ENCODE peak calls at places on chromosomes 4 and X, in nine cellular contexts. P is fibroblast of lung, K is IMR-90, B is mammary epithelial cell, J is cardiac muscle cell, N is testis, F is lower lobe of right lung, S is upper lobe of right lung, U is tibial artery. R is an unnamed sample. For H3K36me3, the result is how much of the 10 kb centered on the place peaks cover.

GRCh38 chr4:137238456-137238855 is 293.8 kb downstream of the PCDH18 start:
- DNase-seq in F (no peak), S (no peak), U (no peak), K (no peak), P (no peak), J (no peak), N (no peak), B (no peak), R (no peak)

GRCh38 chr4:86846921-86847320 is 2.3 kb downstream of the SLC10A6 start:
- DNase-seq in J (no peak), S (no peak), B (no peak), F (no peak), N (no peak), K (no peak), P (peak), U (no peak), R (no peak)

GRCh38 chr4:138175337-138175794 is 66.8 kb downstream of the SLC7A11 start:
- DNase-seq in B (no peak), P (peak), U (no peak), K (peak), J (peak), S (no peak), F (no peak), N (peak), R (peak)

GRCh38 chr4:46886711-46887110 is 22.3 kb downstream of the COX7B2 start:
- DNase-seq in J (peak), U (no peak), P (peak), B (no peak), K (peak), N (no peak), F (no peak), S (no peak), R (no peak)

GRCh38 chr4:118086334-118086733 is 52.0 kb downstream of the NDST3 start:
- DNase-seq in B (peak), N (no peak), U (no peak), F (no peak), S (no peak), K (peak), J (peak), P (peak), R (no peak)

GRCh38 chrX:110003167-110004156 is 548 bp downstream of the TMEM164 start:
- DNase-seq in N (no peak), F (peak), B (no peak), S (peak), K (no peak), U (peak), P (peak), J (peak), R (peak)

GRCh38 chrX:133640161-133641015 is 225.1 kb upstream of the GPC4 start:
- DNase-seq in F (no peak), N (no peak), P (peak), J (peak), U (no peak), K (no peak), S (no peak), B (no peak), R (no peak)

GRCh38 chrX:67893931-67894330 is 350.1 kb downstream of the AR start:
- DNase-seq in U (no peak), F (no peak), B (peak), S (no peak), K (peak), J (no peak), P (peak), N (no peak), R (no peak)

GRCh38 chrX:38142598-38142997 is 78.1 kb downstream of the SRPX start:
- DNase-seq in N (peak), U (peak), J (peak), S (no peak), B (no peak), K (peak), P (peak), F (no peak), R (no peak)

GRCh38 chrX:152220612-152221011 is 82.2 kb upstream of the MAGEA10 start:
- DNase-seq in U (no peak), B (peak), F (no peak), N (no peak), J (no peak), P (peak), S (no peak), K (no peak), R (no peak)

GRCh38 chr4:168028568-168028967 is 63.8 kb upstream of the ANXA10 start:
- DNase-seq in P (peak), J (peak), U (no peak), F (no peak), K (peak), S (no peak), B (peak), N (no peak), R (no peak)

GRCh38 chrX:153612413-153612812 is 13.5 kb upstream of the CCNQ start:
- DNase-seq in F (no peak), S (no peak), P (no peak), J (no peak), K (no peak), U (no peak), N (no peak), B (no peak), R (no peak)

GRCh38 chr4:124631760-124632159 is 80.8 kb downstream of the ANKRD50 start:
- DNase-seq in N (peak), J (peak), S (no peak), P (peak), K (peak), F (no peak), B (peak), U (peak), R (peak)

GRCh38 chr4:86818845-86819244 is 30.3 kb downstream of the SLC10A6 start:
- DNase-seq in S (no peak), P (no peak), F (no peak), U (no peak), K (no peak), B (no peak), N (no peak), J (no peak), R (no peak)

GRCh38 chrX:129523076-129524055 is at the start of gene SMARCA1:
- DNase-seq in U (peak), J (peak), S (peak), P (peak), N (peak), B (no peak), F (peak), K (peak), R (peak)

GRCh38 chr4:85370400-85371032 is 104.4 kb upstream of the ARHGAP24 start:
- DNase-seq in F (no peak), N (peak), P (peak), S (no peak), J (peak), B (peak), U (no peak), K (peak), R (no peak)

GRCh38 chr4:119693127-119693526 is 64.5 kb upstream of the PDE5A start:
- DNase-seq in S (no peak), F (no peak), J (peak), U (no peak), P (peak), K (peak), N (no peak), B (no peak), R (no peak)

GRCh38 chrX:150225756-150226155 is 137.4 kb upstream of the MAMLD1 start:
- DNase-seq in S (no peak), N (no peak), K (no peak), B (no peak), F (no peak), U (no peak), J (no peak), P (no peak), R (no peak)

GRCh38 chr4:184306470-184306869 is 88.8 kb upstream of the ENPP6 start:
- DNase-seq in K (no peak), U (no peak), N (no peak), F (no peak), B (no peak), S (no peak), J (no peak), P (no peak), R (no peak)

GRCh38 chrX:5086388-5086787 is 1142.3 kb downstream of the NLGN4X start:
- DNase-seq in U (no peak), F (no peak), B (peak), S (no peak), J (no peak), P (peak), K (no peak), N (no peak), R (no peak)

DNA sequence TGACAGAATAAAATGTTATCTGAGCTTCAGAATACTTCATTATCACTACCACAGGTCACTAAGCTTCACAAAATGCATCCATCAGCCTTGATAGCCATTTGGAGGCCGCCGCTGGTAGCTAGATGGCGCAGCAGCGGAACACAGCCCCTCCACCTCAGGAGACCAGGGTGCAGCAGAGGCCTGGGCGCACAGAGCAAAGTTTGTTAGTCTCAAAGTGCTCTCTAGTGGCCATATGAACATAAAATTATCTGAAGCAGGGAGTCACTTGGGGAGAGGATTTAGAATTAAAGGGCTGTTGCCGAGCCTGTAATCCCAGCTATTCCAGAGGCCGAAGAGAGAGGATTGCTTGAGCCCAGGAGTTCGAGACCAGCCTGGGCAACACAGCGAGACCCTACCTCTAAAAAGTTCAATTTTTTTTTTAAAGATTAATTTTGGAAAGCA is 8.1 kb upstream of the DCTD start:
- DNase-seq in P (peak), N (peak), U (peak), J (peak), F (peak), S (peak), K (peak), B (peak), R (peak)
- TF ChIP-seq CTCF in P (peak), N (peak), U (peak), J (peak), F (peak), S (peak), K (peak), B (peak), R (peak)

GRCh38 chr4:7005571-7005970 is 37.6 kb upstream of the TADA2B start:
- DNase-seq in N (no peak), F (no peak), S (no peak), B (peak), U (no peak), J (no peak), P (no peak), K (no peak), R (no peak)

GRCh38 chr4:7007142-7007907 is 35.8 kb upstream of the TADA2B start:
- DNase-seq in P (no peak), B (no peak), F (no peak), J (no peak), K (no peak), S (no peak), U (no peak), N (no peak), R (no peak)

GRCh38 chr4:7004331-7004730 is 38.8 kb upstream of the TADA2B start:
- DNase-seq in N (no peak), S (no peak), F (no peak), B (peak), P (peak), U (no peak), K (no peak), J (no peak), R (no peak)

GRCh38 chr4:7007944-7008343 is 35.2 kb upstream of the TADA2B start:
- DNase-seq in P (no peak), J (no peak), N (no peak), S (no peak), B (peak), K (peak), F (no peak), U (no peak), R (no peak)

GRCh38 chr4:7006411-7006810 is 36.8 kb upstream of the TADA2B start:
- DNase-seq in S (no peak), K (no peak), J (no peak), P (no peak), N (no peak), F (no peak), B (no peak), U (no peak), R (no peak)
- H3K36me3 ChIP-seq in S (half or more), K (under half), J (under half), P (under half), N (under half), F (half or more), B (under half), U (half or more), R (under half)

GRCh38 chr4:76035799-76036389 is at the start of gene CXCL11:
- DNase-seq in B (peak), K (peak), P (no peak), U (no peak), J (no peak), N (no peak), S (no peak), F (no peak), R (no peak)
- H3K27ac ChIP-seq in B (no peak), K (no peak), P (no peak), U (no peak), J (no peak), N (no peak), S (no peak), F (no peak), R (no peak)

GRCh38 chrX:41144873-41145272 is 59.6 kb downstream of the USP9X start:
- DNase-seq in J (peak), F (no peak), N (no peak), B (no peak), S (no peak), P (peak), K (no peak), U (no peak), R (no peak)

GRCh38 chrX:41148553-41148952 is 63.3 kb downstream of the USP9X start:
- DNase-seq in K (peak), U (no peak), F (no peak), P (peak), N (no peak), B (peak), J (peak), S (no peak), R (no peak)

GRCh38 chrX:41150043-41150442 is 64.8 kb downstream of the USP9X start:
- DNase-seq in P (no peak), F (no peak), S (no peak), N (no peak), B (no peak), J (no peak), K (no peak), U (no peak), R (no peak)

GRCh38 chrX:41142130-41142529 is 56.9 kb downstream of the USP9X start:
- DNase-seq in F (no peak), J (peak), U (no peak), B (no peak), S (no peak), P (no peak), K (no peak), N (no peak), R (no peak)

GRCh38 chrX:41145920-41146608 is 60.8 kb downstream of the USP9X start:
- DNase-seq in N (no peak), K (peak), B (peak), F (no peak), U (no peak), P (peak), J (peak), S (no peak), R (no peak)
- TF ChIP-seq CTCF in N (no peak), K (peak), B (no peak), F (no peak), U (no peak), P (no peak), J (peak), S (no peak), R (no peak)

DNA sequence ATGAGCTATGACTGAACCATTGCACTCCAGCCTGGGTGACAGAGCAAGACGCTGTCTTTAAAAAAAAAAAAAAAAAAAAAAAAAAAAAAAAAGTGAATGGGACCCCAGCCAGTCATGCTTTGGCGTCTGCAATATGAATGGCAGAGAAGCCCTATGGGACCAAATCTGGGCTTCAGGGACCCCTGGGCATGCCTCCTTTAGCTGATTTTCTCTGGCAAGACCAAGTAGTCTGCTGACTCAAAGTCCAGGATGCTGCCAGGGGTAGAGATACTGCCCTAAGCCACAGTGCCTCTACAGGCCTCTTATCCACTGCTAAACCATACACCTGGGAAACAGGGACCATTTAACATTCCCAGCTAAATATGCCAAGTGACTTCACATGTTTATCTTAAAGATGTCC is 6.0 kb downstream of the RPS4X start:
- DNase-seq in N (no peak), J (no peak), U (no peak), B (no peak), P (no peak), S (no peak), K (no peak), F (no peak), R (no peak)
- H3K36me3 ChIP-seq in N (under half), J (under half), U (half or more), B (half or more), P (under half), S (under half), K (half or more), F (half or more), R (half or more)

DNA sequence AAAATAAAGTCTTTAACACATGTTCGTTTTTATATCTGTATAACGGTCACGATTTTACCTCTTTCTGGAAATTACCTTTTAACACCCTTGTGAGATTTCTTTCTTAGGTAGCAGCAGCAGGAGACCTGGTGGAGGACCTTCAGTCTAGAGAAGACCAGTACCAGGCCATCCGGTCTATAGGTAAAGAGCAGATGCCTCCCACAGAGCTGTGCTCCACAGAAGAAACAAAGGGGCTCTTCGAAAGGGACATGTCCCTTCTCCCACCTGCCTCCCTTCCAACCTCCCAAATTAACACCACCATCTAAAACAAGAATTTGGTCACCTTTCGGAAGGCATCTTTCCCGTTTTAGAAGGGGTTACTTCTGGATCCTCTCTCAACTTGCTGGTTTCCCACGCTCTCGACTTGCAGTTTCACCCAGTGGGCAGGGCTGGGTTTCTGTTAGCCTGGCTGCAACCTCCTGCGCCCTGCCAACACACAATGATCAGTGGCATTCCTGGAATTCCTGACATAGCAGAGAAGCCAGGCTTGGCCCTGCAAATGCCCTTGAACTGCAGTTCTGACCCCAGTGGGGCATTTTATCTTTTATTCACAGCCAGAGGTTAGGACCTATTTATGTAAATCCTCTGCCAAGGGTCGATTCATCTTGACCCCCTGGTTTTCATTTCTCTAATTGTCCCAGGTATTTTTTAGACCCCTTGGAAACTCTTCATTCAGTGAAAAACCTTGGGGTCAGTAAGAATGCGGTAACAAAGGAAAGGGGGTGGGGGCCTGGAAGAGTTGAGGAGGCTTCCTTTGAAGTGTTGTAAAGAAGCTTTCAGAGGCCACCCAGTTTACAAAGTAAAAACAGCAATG is 217.8 kb downstream of the ZNF674 start:
- DNase-seq in B (peak), J (peak), S (peak), N (peak), P (peak), K (no peak), F (peak), U (no peak), R (peak)
- H3K27ac ChIP-seq in B (peak), J (peak), S (peak), N (no peak), P (no peak), K (no peak), F (peak), U (peak), R (no peak)

DNA sequence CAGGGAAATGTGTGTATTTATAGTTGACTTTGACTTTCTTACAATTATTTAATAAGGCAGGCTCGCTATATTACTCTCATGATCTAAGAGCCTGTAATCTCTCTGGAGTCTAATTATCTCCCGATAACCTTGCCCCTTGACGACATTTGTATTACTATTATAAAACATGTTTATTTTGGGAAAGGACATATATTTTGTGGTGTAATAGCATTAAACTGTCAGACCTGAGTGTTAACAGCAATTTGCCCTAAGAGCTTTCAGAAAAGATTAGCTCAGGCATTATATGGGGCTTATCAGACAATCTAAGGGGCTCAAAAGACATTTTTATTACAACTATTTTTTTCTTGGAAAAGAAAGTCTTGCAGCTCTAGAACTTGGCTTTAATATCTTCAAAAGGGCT is 427.9 kb upstream of the SLIT2 start:
- DNase-seq in N (no peak), J (no peak), U (no peak), B (no peak), S (no peak), K (no peak), P (no peak), F (no peak), R (no peak)
- TF ChIP-seq CTCF in N (no peak), J (no peak), U (no peak), B (no peak), S (no peak), K (no peak), P (no peak), F (no peak), R (no peak)

GRCh38 chr4:82818974-82819662 is 20.5 kb upstream of the SCD5 start:
- DNase-seq in K (no peak), N (no peak), S (no peak), B (no peak), J (no peak), P (no peak), F (no peak), U (no peak), R (no peak)

GRCh38 chr4:82820689-82821088 is 22.1 kb upstream of the SCD5 start:
- DNase-seq in F (no peak), P (no peak), N (no peak), J (no peak), U (no peak), K (no peak), S (no peak), B (no peak), R (no peak)

GRCh38 chr4:82825425-82825824 is 26.8 kb upstream of the SCD5 start:
- DNase-seq in F (no peak), J (no peak), S (no peak), U (no peak), P (no peak), B (no peak), K (no peak), N (no peak), R (no peak)

GRCh38 chr4:82823062-82823461 is 24.5 kb upstream of the SCD5 start:
- DNase-seq in K (peak), U (no peak), N (no peak), F (no peak), P (peak), B (no peak), S (no peak), J (no peak), R (no peak)
- H3K36me3 ChIP-seq in K (half or more), U (half or more), N (under half), F (half or more), P (under half), B (half or more), S (half or more), J (half or more), R (under half)

GRCh38 chr4:55864577-55865223 is 11.3 kb downstream of the EXOC1 start:
- DNase-seq in K (no peak), P (no peak), S (no peak), J (no peak), N (no peak), B (no peak), U (no peak), F (no peak), R (no peak)
- H3K27ac ChIP-seq in K (no peak), P (peak), S (no peak), J (no peak), N (no peak), B (peak), U (peak), F (no peak), R (no peak)

GRCh38 chrX:19794690-19795089 is 92.7 kb downstream of the SH3KBP1 start:
- DNase-seq in S (no peak), B (peak), U (no peak), K (no peak), N (no peak), P (peak), F (no peak), J (no peak), R (no peak)
- TF ChIP-seq CTCF in S (no peak), B (no peak), U (no peak), K (no peak), N (no peak), P (no peak), F (no peak), J (no peak), R (no peak)